ENCODE peak calls at places on chromosomes 6 and 20, in four cellular contexts. Y, F, Z and G are unnamed samples.

GRCh38 chr20:61120595-61121515 is 131.2 kb upstream of the CDH4 start:
- DNase-seq in F (peak), Y (peak), Z (peak), G (peak)

GRCh38 chr6:97198181-97198580 is 84.8 kb downstream of the MMS22L start:
- DNase-seq in F (no peak), Y (no peak), Z (no peak), G (peak)

GRCh38 chr6:24600903-24601302 is 45.1 kb downstream of the KIAA0319 start:
- DNase-seq in F (no peak), Z (no peak), Y (no peak), G (no peak)

GRCh38 chr6:146595981-146596731 is 2.6 kb upstream of the ADGB start:
- DNase-seq in Y (no peak), F (no peak), Z (no peak), G (peak)

GRCh38 chr6:39558079-39558478 is 167.1 kb downstream of the KIF6 start:
- DNase-seq in Y (no peak), Z (no peak), F (no peak), G (no peak)

GRCh38 chr20:48653706-48654051 is 174.1 kb downstream of the PREX1 start:
- DNase-seq in F (no peak), Y (no peak), Z (no peak), G (no peak)

GRCh38 chr6:157527471-157527907 is 146.5 kb downstream of the ZDHHC14 start:
- DNase-seq in Y (peak), F (no peak), Z (no peak), G (no peak)

GRCh38 chr20:54044156-54044555 is 26.2 kb downstream of the BCAS1 start:
- DNase-seq in Y (peak), F (no peak), Z (peak), G (peak)

GRCh38 chr6:43702522-43703440 is 15.2 kb upstream of the MRPS18A start:
- DNase-seq in Y (peak), F (peak), Z (peak), G (peak)

GRCh38 chr20:37276494-37277252 is 12.8 kb upstream of the MANBAL start:
- DNase-seq in Y (peak), F (peak), Z (peak), G (peak)